ENCODE peak calls at places on chromosomes 12 and 14, in ten cellular contexts. F is GM23338, N is keratinocyte, H is ACHN, P is cardiac muscle cell, I is NCI-H187 treated with DMSO at 0.1 percent for 48 hours, D is fibroblast of pulmonary artery, U is fibroblast of lung, A is non-pigmented ciliary epithelial cell, T is H1. X is an unnamed sample.
A peak's percentile ranks its signal among the peaks of the same experiment; 100 is the strongest.

GRCh38 chr14:68137704-68138619 is 318.4 kb downstream of the RAD51B start:
- DNase-seq in F (peak; percentile 95), N (peak; percentile 97), H (peak; percentile 98), P (peak; percentile 81), I (peak; percentile 31), D (peak; percentile 96), U (peak; percentile 99), A (peak; percentile 96), T (peak; percentile 79), X (peak; percentile 93)

GRCh38 chr14:66000771-66001170 is 485.4 kb upstream of the CCDC196 start:
- DNase-seq in F (no peak), N (no peak), H (no peak), P (no peak), I (no peak), D (no peak), U (no peak), A (no peak), T (no peak), X (no peak)

GRCh38 chr12:121626087-121626852 is at the start of gene ORAI1:
- DNase-seq in F (peak; percentile 95), N (no peak), H (peak; percentile 97), P (peak; percentile 98), I (peak; percentile 61), D (peak; percentile 93), U (peak; percentile 92), A (peak; percentile 47), T (peak; percentile 73), X (peak; percentile 92)

GRCh38 chr14:101790232-101790631 is 28.7 kb downstream of the PPP2R5C start:
- DNase-seq in F (no peak), N (no peak), H (no peak), P (no peak), I (no peak), D (no peak), U (no peak), A (no peak), T (no peak), X (no peak)

GRCh38 chr12:132143328-132144071 is 619 bp downstream of the DDX51 start:
- DNase-seq in F (peak; percentile 35), N (no peak), H (no peak), P (peak; percentile 60), I (no peak), D (no peak), U (no peak), A (no peak), T (no peak), X (no peak)

GRCh38 chr14:101236496-101237240 is 324.6 kb upstream of the DIO3 start:
- DNase-seq in F (no peak), N (no peak), H (no peak), P (no peak), I (no peak), D (no peak), U (no peak), A (no peak), T (no peak), X (no peak)

GRCh38 chr14:32021341-32021740 is 55.8 kb upstream of the ARHGAP5 start:
- DNase-seq in F (no peak), N (no peak), H (no peak), P (no peak), I (no peak), D (no peak), U (no peak), A (no peak), T (no peak), X (no peak)

GRCh38 chr14:75299064-75299463 is 20.4 kb downstream of the FOS start:
- DNase-seq in F (no peak), N (no peak), H (no peak), P (no peak), I (no peak), D (peak; percentile 96), U (peak; percentile 23), A (no peak), T (no peak), X (no peak)

GRCh38 chr12:10213168-10214130 is 772 bp downstream of the GABARAPL1 start:
- DNase-seq in F (peak; percentile 78), N (no peak), H (peak; percentile 86), P (peak; percentile 52), I (no peak), D (peak; percentile 94), U (peak; percentile 92), A (peak; percentile 82), T (no peak), X (peak; percentile 47)

GRCh38 chr14:56224179-56224578 is 106.0 kb downstream of the PELI2 start:
- DNase-seq in F (no peak), N (no peak), H (no peak), P (no peak), I (no peak), D (no peak), U (no peak), A (no peak), T (no peak), X (no peak)

GRCh38 chr14:104821229-104821945 is 20.5 kb downstream of the ZBTB42 start:
- DNase-seq in F (no peak), N (no peak), H (no peak), P (no peak), I (no peak), D (no peak), U (no peak), A (no peak), T (no peak), X (no peak)

GRCh38 chr12:110906985-110907384 is 13.4 kb downstream of the MYL2 start:
- DNase-seq in F (no peak), N (no peak), H (no peak), P (no peak), I (no peak), D (peak; percentile 28), U (peak; percentile 87), A (no peak), T (no peak), X (no peak)

GRCh38 chr14:37992489-37992888 is 215.2 kb upstream of the SSTR1 start:
- DNase-seq in F (peak; percentile 21), N (no peak), H (no peak), P (no peak), I (no peak), D (no peak), U (no peak), A (no peak), T (no peak), X (no peak)

GRCh38 chr12:22100952-22101748 is 55.1 kb downstream of the CMAS start:
- DNase-seq in F (peak; percentile 86), N (peak; percentile 53), H (peak; percentile 79), P (peak; percentile 69), I (no peak), D (peak; percentile 85), U (peak; percentile 59), A (peak; percentile 50), T (no peak), X (peak; percentile 67)

GRCh38 chr14:95163666-95164065 is 6.3 kb upstream of the DICER1 start:
- DNase-seq in F (no peak), N (no peak), H (no peak), P (peak; percentile 39), I (no peak), D (peak; percentile 74), U (no peak), A (no peak), T (no peak), X (no peak)

GRCh38 chr14:61662437-61663311 is 32.6 kb upstream of the HIF1A start:
- DNase-seq in F (peak; percentile 36), N (no peak), H (peak; percentile 9), P (peak; percentile 28), I (no peak), D (peak; percentile 72), U (peak; percentile 83), A (peak; percentile 59), T (no peak), X (peak; percentile 93)

GRCh38 chr12:115468087-115468510 is 784.1 kb upstream of the TBX3 start:
- DNase-seq in F (no peak), N (no peak), H (no peak), P (no peak), I (no peak), D (peak; percentile 54), U (peak; percentile 33), A (no peak), T (no peak), X (peak; percentile 14)

GRCh38 chr12:118608770-118609344 is 232.5 kb downstream of the SUDS3 start:
- DNase-seq in F (peak; percentile 24), N (no peak), H (no peak), P (no peak), I (no peak), D (no peak), U (no peak), A (no peak), T (no peak), X (no peak)

GRCh38 chr14:64748521-64748920 is 44.3 kb downstream of the PLEKHG3 start:
- DNase-seq in F (no peak), N (no peak), H (no peak), P (no peak), I (no peak), D (no peak), U (no peak), A (no peak), T (no peak), X (no peak)

GRCh38 chr12:123907726-123908476 is 64.7 kb downstream of the CCDC92 start:
- DNase-seq in F (no peak), N (no peak), H (no peak), P (peak; percentile 96), I (no peak), D (peak; percentile 46), U (no peak), A (no peak), T (no peak), X (peak; percentile 23)

GRCh38 chr14:81551471-81551870 is 17.8 kb upstream of the SEL1L start:
- DNase-seq in F (no peak), N (no peak), H (no peak), P (no peak), I (no peak), D (no peak), U (no peak), A (no peak), T (no peak), X (no peak)

GRCh38 chr12:26651566-26652188 is 181.3 kb downstream of the ITPR2 start:
- DNase-seq in F (peak; percentile 89), N (peak; percentile 23), H (peak; percentile 90), P (peak; percentile 58), I (peak; percentile 15), D (peak; percentile 84), U (peak; percentile 83), A (no peak), T (peak; percentile 59), X (peak; percentile 67)

GRCh38 chr14:75147423-75148071 is 20.7 kb upstream of the NEK9 start:
- DNase-seq in F (peak; percentile 81), N (no peak), H (peak; percentile 21), P (peak; percentile 77), I (no peak), D (peak; percentile 98), U (peak; percentile 92), A (peak; percentile 62), T (no peak), X (no peak)

GRCh38 chr12:82793882-82794281 is 107.2 kb downstream of the TMTC2 start:
- DNase-seq in F (peak; percentile 60), N (no peak), H (no peak), P (no peak), I (no peak), D (no peak), U (no peak), A (no peak), T (no peak), X (no peak)

GRCh38 chr12:124646385-124647230 is 79.2 kb upstream of the NCOR2 start:
- DNase-seq in F (peak; percentile 32), N (no peak), H (no peak), P (no peak), I (no peak), D (no peak), U (no peak), A (no peak), T (no peak), X (no peak)

GRCh38 chr12:94769746-94770396 is 119.5 kb upstream of the TMCC3 start:
- DNase-seq in F (no peak), N (no peak), H (no peak), P (no peak), I (no peak), D (no peak), U (no peak), A (no peak), T (no peak), X (no peak)

GRCh38 chr14:59207506-59207933 is 19.1 kb downstream of the DAAM1 start:
- DNase-seq in F (no peak), N (no peak), H (no peak), P (no peak), I (no peak), D (no peak), U (no peak), A (no peak), T (no peak), X (no peak)

GRCh38 chr12:15863258-15863835 is 18.8 kb upstream of the STRAP start:
- DNase-seq in F (peak; percentile 66), N (no peak), H (no peak), P (no peak), I (no peak), D (no peak), U (no peak), A (no peak), T (no peak), X (no peak)